ENCODE peak calls at places on chromosomes 1 and 21, in five cellular contexts. A is hepatocyte, B is OCI-LY7, E is mammary epithelial cell, Q is GM23248. C is an unnamed sample.

GRCh38 chr21:33940846-33941245 is 25.2 kb upstream of the ATP5PO start:
- DNase-seq in B (no peak), A (no peak), E (no peak), Q (no peak), C (peak; percentile 53)

GRCh38 chr1:21701401-21701800 is 32.2 kb upstream of the RAP1GAP start:
- DNase-seq in Q (no peak), B (no peak), E (no peak), A (no peak), C (no peak)

GRCh38 chr1:181084606-181084969 is 3.9 kb upstream of the IER5 start:
- DNase-seq in A (no peak), Q (no peak), E (no peak), B (no peak), C (no peak)

GRCh38 chr1:147849097-147849873 is 53.3 kb upstream of the GJA8 start:
- DNase-seq in A (peak; percentile 17), Q (peak; percentile 65), B (no peak), E (peak; percentile 26), C (no peak)

GRCh38 chr1:100649128-100649527 is 70.4 kb upstream of the VCAM1 start:
- DNase-seq in A (no peak), Q (no peak), E (no peak), B (no peak), C (no peak)

GRCh38 chr1:183267646-183268431 is 81.8 kb downstream of the LAMC2 start:
- DNase-seq in Q (peak; percentile 99), E (peak; percentile 98), A (peak; percentile 32), B (no peak), C (peak; percentile 97)

GRCh38 chr1:15344380-15344779 is 65.3 kb upstream of the EFHD2 start:
- DNase-seq in E (no peak), Q (no peak), B (no peak), A (no peak), C (no peak)

GRCh38 chr1:17636612-17637011 is 97.1 kb downstream of the ARHGEF10L start:
- DNase-seq in B (no peak), E (peak; percentile 25), A (no peak), Q (peak; percentile 55), C (peak; percentile 31)

GRCh38 chr1:93980320-93980744 is 71.1 kb upstream of the GCLM start:
- DNase-seq in Q (no peak), A (no peak), E (no peak), B (peak; percentile 36), C (no peak)

GRCh38 chr1:159996653-159997052 is 35.1 kb downstream of the PIGM start:
- DNase-seq in E (peak; percentile 83), Q (peak; percentile 95), B (no peak), A (no peak), C (peak; percentile 94)

GRCh38 chr1:12601690-12602632 is 16.0 kb downstream of the DHRS3 start:
- DNase-seq in Q (no peak), B (no peak), E (peak; percentile 47), A (peak; percentile 56), C (peak; percentile 90)

GRCh38 chr21:46060596-46061061 is 37.3 kb upstream of the COL6A2 start:
- DNase-seq in E (peak; percentile 67), Q (peak; percentile 100), B (no peak), A (peak; percentile 55), C (peak; percentile 99)

GRCh38 chr1:31593136-31593665 is 16.9 kb downstream of the TINAGL1 start:
- DNase-seq in E (no peak), A (no peak), B (no peak), Q (no peak), C (no peak)

GRCh38 chr1:147627435-147628110 is 42.8 kb downstream of the ACP6 start:
- DNase-seq in Q (peak; percentile 57), A (peak; percentile 70), B (peak; percentile 60), E (peak; percentile 6), C (no peak)

GRCh38 chr21:15840406-15840805 is 110.6 kb downstream of the USP25 start:
- DNase-seq in Q (no peak), E (no peak), A (no peak), B (no peak), C (no peak)

GRCh38 chr1:155321577-155322497 is 1.1 kb downstream of the RUSC1 start:
- DNase-seq in A (peak; percentile 31), Q (peak; percentile 32), B (no peak), E (peak; percentile 12), C (no peak)

GRCh38 chr21:35940074-35940927 is 120.0 kb downstream of the SETD4 start:
- DNase-seq in B (peak; percentile 48), Q (peak; percentile 88), A (peak; percentile 83), E (peak; percentile 66), C (peak; percentile 60)

GRCh38 chr1:48194801-48195200 is 27.7 kb upstream of the SLC5A9 start:
- DNase-seq in Q (no peak), E (peak; percentile 80), B (no peak), A (no peak), C (no peak)

GRCh38 chr1:195933816-195934215 is 674.4 kb downstream of the KCNT2 start:
- DNase-seq in E (no peak), A (no peak), Q (no peak), B (no peak), C (no peak)

GRCh38 chr1:2194898-2195673 is 514 bp upstream of the FAAP20 start:
- DNase-seq in A (peak; percentile 96), E (peak; percentile 85), B (peak; percentile 87), Q (peak; percentile 97), C (peak; percentile 61)

GRCh38 chr1:19377812-19378718 is 65.9 kb downstream of the SLC66A1 start:
- DNase-seq in E (no peak), B (no peak), A (no peak), Q (no peak), C (peak; percentile 56)

GRCh38 chr1:42793824-42794223 is 9.0 kb downstream of the TMEM269 start:
- DNase-seq in A (no peak), B (no peak), E (no peak), Q (no peak), C (no peak)

GRCh38 chr1:166017395-166017794 is 149.4 kb downstream of the FAM78B start:
- DNase-seq in A (no peak), Q (no peak), E (no peak), B (peak; percentile 5), C (no peak)

GRCh38 chr1:93766451-93766850 is 84.8 kb upstream of the BCAR3 start:
- DNase-seq in A (peak; percentile 36), Q (no peak), E (no peak), B (no peak), C (no peak)

GRCh38 chr1:30879126-30879786 is 29.3 kb downstream of the SDC3 start:
- DNase-seq in B (no peak), E (peak; percentile 20), A (no peak), Q (peak; percentile 42), C (no peak)

GRCh38 chr1:179709841-179710329 is 33.2 kb upstream of the FAM163A start:
- DNase-seq in E (peak; percentile 24), B (peak; percentile 32), Q (peak; percentile 66), A (no peak), C (peak; percentile 13)

GRCh38 chr21:41602511-41602910 is 94.6 kb upstream of the TMPRSS2 start:
- DNase-seq in A (no peak), B (no peak), E (no peak), Q (no peak), C (no peak)

GRCh38 chr1:30473920-30474817 is 249.2 kb downstream of the MATN1 start:
- DNase-seq in A (no peak), E (no peak), Q (no peak), B (no peak), C (no peak)

GRCh38 chr1:113991467-113991997 is 12.3 kb downstream of the OLFML3 start:
- DNase-seq in A (no peak), B (no peak), Q (no peak), E (no peak), C (no peak)

GRCh38 chr1:53619811-53620619 is 118.9 kb downstream of the GLIS1 start:
- DNase-seq in A (no peak), E (no peak), Q (peak; percentile 16), B (no peak), C (peak; percentile 20)

GRCh38 chr1:86942743-86943142 is 28.3 kb downstream of the HS2ST1 start:
- DNase-seq in E (no peak), B (no peak), Q (no peak), A (no peak), C (no peak)

GRCh38 chr1:169307176-169307575 is 60.4 kb downstream of the NME7 start:
- DNase-seq in E (no peak), A (no peak), B (no peak), Q (no peak), C (no peak)

GRCh38 chr1:176341656-176342055 is 121.3 kb upstream of the PAPPA2 start:
- DNase-seq in B (no peak), A (no peak), Q (no peak), E (no peak), C (no peak)

GRCh38 chr1:184409011-184409410 is 22.2 kb downstream of the C1orf21 start:
- DNase-seq in B (no peak), A (no peak), Q (peak; percentile 56), E (no peak), C (peak; percentile 26)

GRCh38 chr1:184405743-184406142 is 18.9 kb downstream of the C1orf21 start:
- DNase-seq in Q (no peak), E (no peak), B (no peak), A (no peak), C (no peak)

GRCh38 chr1:184406454-184406853 is 19.6 kb downstream of the C1orf21 start:
- DNase-seq in A (no peak), E (no peak), Q (no peak), B (no peak), C (no peak)

GRCh38 chr1:184407816-184408510 is 21.1 kb downstream of the C1orf21 start:
- DNase-seq in B (no peak), A (no peak), E (no peak), Q (peak; percentile 55), C (peak; percentile 46)

GRCh38 chr1:184408580-184408979 is 21.8 kb downstream of the C1orf21 start:
- DNase-seq in A (no peak), B (no peak), E (no peak), Q (no peak), C (no peak)
- H3K4me2 ChIP-seq in A (peak overlapping the region; percentile 15), B (no peak overlapping the region), E (no peak overlapping the region), Q (peak overlapping the region; percentile 21), C (peak overlapping the region; percentile 20)

DNA sequence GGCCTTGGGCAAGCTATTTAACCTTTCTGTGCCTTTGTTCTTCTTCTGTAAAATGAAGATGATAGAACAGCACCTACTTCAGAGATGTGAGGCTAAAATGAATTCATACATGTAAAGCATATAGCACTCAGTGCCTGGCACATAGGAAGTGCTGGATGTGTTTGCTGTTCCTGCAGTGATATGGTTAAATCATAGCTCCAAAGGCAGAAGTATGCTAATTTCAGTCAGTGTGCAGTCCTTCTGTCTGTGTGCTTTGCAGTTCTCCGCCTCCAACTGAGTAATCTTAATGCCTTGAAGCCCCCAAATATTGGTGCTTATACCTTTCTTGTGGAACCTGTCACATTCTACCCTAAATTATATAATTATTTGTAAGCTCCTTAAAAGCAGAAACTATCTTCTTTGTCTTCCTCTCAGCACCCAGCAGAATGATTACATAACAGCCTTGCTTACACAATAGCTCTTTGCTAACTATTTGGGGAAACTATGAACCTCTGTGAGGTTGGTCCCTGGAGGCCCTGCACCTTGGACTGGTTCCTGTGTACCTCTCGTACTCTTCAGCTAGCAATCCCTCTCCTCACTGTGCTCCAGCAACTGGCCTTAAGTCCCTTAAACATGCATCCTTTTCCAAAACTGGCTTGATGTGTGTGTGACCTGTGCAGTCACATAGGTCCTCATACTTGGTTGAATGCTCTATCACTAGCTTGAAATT is 57.0 kb upstream of the CACYBP start:
- DNase-seq in B (peak; percentile 84), Q (peak; percentile 16), E (no peak), A (peak; percentile 27), C (no peak)
- H3K27ac ChIP-seq in B (peak overlapping the region; percentile 74), Q (no peak overlapping the region), E (no peak overlapping the region), A (no peak overlapping the region), C (no peak overlapping the region)

GRCh38 chr1:214515544-214516433 is 35.6 kb downstream of the PTPN14 start:
- DNase-seq in B (no peak), E (no peak), A (no peak), Q (peak; percentile 43), C (no peak)
- H3K4me1 ChIP-seq in B (no peaks in the 10 kb centered on the region), E (peaks cover 28% of the 10 kb centered on the region), A (peaks cover 28% of the 10 kb centered on the region), Q (peaks cover 67% of the 10 kb centered on the region), C (peaks cover 56% of the 10 kb centered on the region)

GRCh38 chr1:35810096-35810860 is 2.5 kb downstream of the AGO4 start:
- DNase-seq in A (peak; percentile 7), B (no peak), Q (peak; percentile 78), E (peak; percentile 73), C (peak; percentile 57)
- H3K4me2 ChIP-seq in A (peak overlapping the region; percentile 93), B (peak overlapping the region; percentile 98), Q (peak overlapping the region; percentile 79), E (peak overlapping the region; percentile 81), C (peak overlapping the region; percentile 92)

C was measured in astrocyte.